ENCODE peak calls at places on chromosomes 12 and 14, in five cellular contexts. G is H1, R is GM12878, T is K562, I is HepG2. J is an unnamed sample.

GRCh38 chr12:125249932-125250331 is 184.7 kb downstream of the AACS start:
- DNase-seq in I (no peak), T (no peak), R (no peak), G (no peak), J (no peak)

GRCh38 chr14:24817638-24818053 is 183.7 kb upstream of the GZMB start:
- DNase-seq in R (no peak), T (no peak), I (no peak), G (no peak), J (peak; percentile 30)

GRCh38 chr14:68084256-68084655 is 264.7 kb downstream of the RAD51B start:
- DNase-seq in I (no peak), R (no peak), T (no peak), G (no peak), J (no peak)

GRCh38 chr14:99941211-99941610 is 124.0 kb upstream of the EVL start:
- DNase-seq in T (no peak), G (no peak), I (no peak), R (no peak), J (no peak)

GRCh38 chr12:120230326-120230973 is 29.5 kb upstream of the RPLP0 start:
- DNase-seq in G (peak; percentile 83), T (peak; percentile 84), R (no peak), I (peak; percentile 89), J (peak; percentile 100)

GRCh38 chr14:54489731-54490447 is 1.1 kb upstream of the GMFB start:
- DNase-seq in G (no peak), I (no peak), T (no peak), R (no peak), J (no peak)

GRCh38 chr12:116665666-116666304 is 72.1 kb downstream of the SPRING1 start:
- DNase-seq in T (no peak), G (no peak), R (no peak), I (no peak), J (peak; percentile 61)

GRCh38 chr14:87643005-87643404 is 350.0 kb downstream of the GALC start:
- DNase-seq in G (no peak), T (no peak), I (no peak), R (no peak), J (no peak)

GRCh38 chr14:38900887-38901286 is 202.1 kb downstream of the SEC23A start:
- DNase-seq in I (no peak), G (no peak), T (no peak), R (no peak), J (no peak)

GRCh38 chr12:69238589-69239285 is 632 bp upstream of the CPSF6 start:
- DNase-seq in R (no peak), T (no peak), I (no peak), G (no peak), J (no peak)

GRCh38 chr12:104006929-104007328 is 41.3 kb downstream of the TDG start:
- DNase-seq in I (no peak), R (no peak), T (no peak), G (no peak), J (no peak)

GRCh38 chr14:102508774-102509743 is 517 bp downstream of the ANKRD9 start:
- DNase-seq in R (no peak), G (no peak), T (peak; percentile 67), I (no peak), J (peak; percentile 42)

GRCh38 chr12:29889737-29890136 is 106.0 kb upstream of the TMTC1 start:
- DNase-seq in G (peak; percentile 93), I (peak; percentile 4), T (no peak), R (no peak), J (peak; percentile 94)

GRCh38 chr12:2613674-2614073 is 181.1 kb upstream of the FKBP4 start:
- DNase-seq in T (no peak), G (no peak), R (peak; percentile 15), I (no peak), J (no peak)

GRCh38 chr12:10811883-10812536 is 2.0 kb upstream of the TAS2R9 start:
- DNase-seq in I (no peak), G (no peak), T (no peak), R (no peak), J (no peak)

GRCh38 chr12:91274886-91275285 is 92.3 kb upstream of the DCN start:
- DNase-seq in T (no peak), G (no peak), I (no peak), R (no peak), J (peak; percentile 11)

GRCh38 chr14:50531595-50532501 is 521 bp downstream of the MAP4K5 start:
- DNase-seq in G (peak; percentile 77), T (no peak), I (no peak), R (no peak), J (peak; percentile 77)

GRCh38 chr14:85934886-85935254 is 404.9 kb downstream of the FLRT2 start:
- DNase-seq in I (no peak), G (no peak), T (no peak), R (peak; percentile 8), J (no peak)

GRCh38 chr12:100576311-100577036 is 3.0 kb downstream of the GAS2L3 start:
- DNase-seq in I (no peak), R (no peak), G (no peak), T (no peak), J (no peak)

GRCh38 chr14:33933386-33933934 is 17.4 kb downstream of the EGLN3 start:
- DNase-seq in I (no peak), G (no peak), T (no peak), R (no peak), J (no peak)

GRCh38 chr14:75147423-75148071 is 20.7 kb upstream of the NEK9 start:
- DNase-seq in R (no peak), I (peak; percentile 97), T (no peak), G (peak; percentile 57), J (peak; percentile 81)

GRCh38 chr12:59452259-59452658 is 143.6 kb upstream of the SLC16A7 start:
- DNase-seq in R (no peak), G (no peak), T (no peak), I (no peak), J (no peak)

GRCh38 chr12:102539651-102540553 is 59.5 kb upstream of the IGF1 start:
- DNase-seq in T (no peak), R (no peak), I (peak; percentile 31), G (no peak), J (peak; percentile 9)

GRCh38 chr14:21072102-21072501 is 2.0 kb downstream of the ARHGEF40 start:
- DNase-seq in R (no peak), I (no peak), T (no peak), G (no peak), J (peak; percentile 30)

GRCh38 chr12:113222730-113223531 is 1.7 kb downstream of the TPCN1 start:
- DNase-seq in T (no peak), G (no peak), I (peak; percentile 91), R (no peak), J (peak; percentile 40)

GRCh38 chr12:113221181-113221996 is at the start of gene TPCN1:
- DNase-seq in R (peak; percentile 100), T (peak; percentile 96), I (peak; percentile 100), G (peak; percentile 98), J (peak; percentile 100)

GRCh38 chr12:113220593-113221180 is 577 bp upstream of the TPCN1 start:
- DNase-seq in R (no peak), G (no peak), I (no peak), T (no peak), J (peak; percentile 38)

GRCh38 chr12:113224955-113225354 is 3.7 kb downstream of the TPCN1 start:
- DNase-seq in R (no peak), G (no peak), T (no peak), I (no peak), J (no peak)

GRCh38 chr12:113221997-113222729 is 899 bp downstream of the TPCN1 start:
- DNase-seq in R (no peak), T (no peak), I (no peak), G (peak; percentile 53), J (no peak)
- TF ChIP-seq CREB1 in R (no peak), T (no peak), I (no peak), G (no peak), J (no peak)

DNA sequence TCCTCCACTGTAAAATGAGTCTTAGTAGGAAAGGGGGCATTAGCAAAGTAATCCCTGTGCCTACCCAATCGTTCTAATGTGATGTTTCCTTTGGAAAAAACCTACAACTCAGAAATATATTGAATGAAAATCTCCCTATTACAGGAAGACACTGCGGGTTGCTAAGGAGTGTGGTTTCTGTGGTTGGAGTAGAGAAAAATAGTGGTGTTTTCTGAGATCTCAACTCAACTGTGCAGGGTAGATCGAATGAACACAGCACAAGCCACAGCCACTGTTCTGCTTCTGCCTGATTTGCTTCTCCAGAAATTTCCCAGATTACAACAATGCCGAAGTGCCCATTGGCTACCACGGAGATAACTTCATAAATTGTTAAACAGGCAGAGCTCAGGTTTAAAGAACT is 480.4 kb downstream of the DIO2 start:
- DNase-seq in I (no peak), G (no peak), R (no peak), T (no peak), J (no peak)
- H3K4me2 ChIP-seq in I (no peak overlapping the region), G (no peak overlapping the region), R (no peak overlapping the region), T (no peak overlapping the region), J (no peak overlapping the region)

DNA sequence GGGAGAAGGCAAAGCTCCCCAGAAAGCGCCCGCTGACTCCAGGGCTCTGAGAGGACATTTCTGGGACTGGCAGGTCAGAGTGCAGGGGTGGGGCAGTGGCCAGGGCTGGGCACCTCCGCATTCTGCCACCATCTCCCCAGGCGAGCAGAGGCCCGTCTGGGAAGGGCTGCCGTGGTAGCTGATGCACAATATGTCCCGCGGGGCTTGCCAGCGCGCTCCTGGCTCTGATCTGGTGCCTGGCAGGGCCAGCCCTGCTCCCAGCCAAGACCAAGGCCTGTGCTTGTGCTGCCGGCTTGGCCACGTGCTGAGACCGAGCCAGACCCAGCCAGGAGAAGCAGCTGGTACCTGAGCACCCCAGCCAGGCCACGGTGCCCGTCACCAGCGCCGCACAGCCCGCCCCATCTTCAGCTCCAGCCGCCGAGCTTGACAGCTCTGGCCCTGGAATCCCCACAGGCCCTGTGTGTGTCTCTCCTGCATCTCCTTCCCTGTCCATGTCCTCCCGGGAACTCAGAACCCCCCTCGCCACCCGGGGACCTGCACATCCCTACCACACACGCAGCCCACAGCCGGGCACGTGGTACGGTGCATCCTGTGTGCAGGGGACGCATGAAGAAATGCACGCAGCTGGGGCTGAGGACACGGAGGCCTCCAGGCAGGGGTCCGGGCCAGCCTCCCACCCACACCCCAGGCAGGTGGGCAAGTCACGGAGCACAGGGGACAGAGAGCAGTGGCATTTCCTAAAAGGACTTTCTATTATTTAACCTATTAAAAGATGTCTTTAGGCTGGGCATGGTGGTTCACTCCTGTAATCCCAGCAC is 68.6 kb upstream of the C14orf180 start:
- DNase-seq in I (no peak), R (no peak), T (no peak), G (peak; percentile 42), J (no peak)
- H2AFZ ChIP-seq in I (no peak overlapping the region), R (no peak overlapping the region), T (no peak overlapping the region), G (no peak overlapping the region), J (no peak overlapping the region)

DNA sequence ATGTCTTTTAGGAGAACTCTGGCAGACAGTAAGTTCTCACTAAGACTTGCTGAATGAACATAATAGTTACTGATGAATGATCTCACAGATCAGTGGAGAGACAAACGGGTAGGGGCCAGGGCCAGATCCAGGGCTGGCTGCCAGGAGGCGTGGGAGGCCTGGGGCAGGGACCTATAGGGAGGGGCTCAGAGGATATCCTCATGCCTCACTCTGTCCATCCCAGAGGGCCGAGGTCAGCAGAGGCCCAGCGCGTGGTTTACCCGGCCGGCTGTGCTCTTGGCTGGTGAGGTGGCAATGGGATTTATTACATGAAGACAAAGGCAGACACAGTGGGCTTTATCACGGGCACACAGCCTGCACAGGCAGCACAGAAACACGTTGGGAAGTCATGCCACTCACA is 85.4 kb downstream of the CHGA start:
- DNase-seq in G (no peak), T (peak; percentile 25), I (no peak), R (no peak), J (no peak)
- TF ChIP-seq CREB1 in G (no peak), T (no peak), I (no peak), R (no peak), J (no peak)

GRCh38 chr12:110668480-110669192 is 20.3 kb downstream of the HVCN1 start:
- DNase-seq in R (no peak), I (no peak), G (no peak), T (no peak), J (no peak)
- H3K4me2 ChIP-seq in R (peak overlapping the region; percentile 99), I (no peak overlapping the region), G (no peak overlapping the region), T (no peak overlapping the region), J (no peak overlapping the region)